ENCODE peak calls at places on chromosome 14, in ten cellular contexts. One of them, this sample, is unnamed.

GRCh38 chr14:95047754-95048153 is 109.6 kb downstream of the DICER1 start:
- DNase-seq in activated CD4-positive, alpha-beta T cell treated with anti-CD3 and anti-CD28 coated beads, Interleukin-2, amount 50 U/mL, for 4 hours: no peak
- DNase-seq in mammary epithelial cell: no peak
- DNase-seq in ELR: no peak
- DNase-seq in activated naive CD4-positive, alpha-beta T cell treated with anti-CD3 and anti-CD28 coated beads, Interleukin-2, amount 50 U/mL, for 16 hours: peak
- DNase-seq in T-helper 9 cell: no peak
- DNase-seq in T-helper 2 cell: no peak
- DNase-seq in left ventricle myocardium superior: no peak
- DNase-seq in Jurkat, Clone E6-1: no peak
- DNase-seq in DMS53: no peak
- DNase-seq in this sample: no peak

GRCh38 chr14:23147676-23148075 is 28.6 kb upstream of the CEBPE start:
- DNase-seq in activated CD4-positive, alpha-beta T cell treated with anti-CD3 and anti-CD28 coated beads, Interleukin-2, amount 50 U/mL, for 4 hours: no peak
- DNase-seq in mammary epithelial cell: peak
- DNase-seq in ELR: no peak
- DNase-seq in activated naive CD4-positive, alpha-beta T cell treated with anti-CD3 and anti-CD28 coated beads, Interleukin-2, amount 50 U/mL, for 16 hours: no peak
- DNase-seq in T-helper 9 cell: no peak
- DNase-seq in T-helper 2 cell: no peak
- DNase-seq in left ventricle myocardium superior: peak
- DNase-seq in Jurkat, Clone E6-1: no peak
- DNase-seq in DMS53: peak
- DNase-seq in this sample: no peak

GRCh38 chr14:71290960-71291466 is 383.8 kb downstream of the PCNX1 start:
- DNase-seq in activated CD4-positive, alpha-beta T cell treated with anti-CD3 and anti-CD28 coated beads, Interleukin-2, amount 50 U/mL, for 4 hours: peak
- DNase-seq in mammary epithelial cell: peak
- DNase-seq in ELR: peak
- DNase-seq in activated naive CD4-positive, alpha-beta T cell treated with anti-CD3 and anti-CD28 coated beads, Interleukin-2, amount 50 U/mL, for 16 hours: peak
- DNase-seq in T-helper 9 cell: no peak
- DNase-seq in T-helper 2 cell: no peak
- DNase-seq in left ventricle myocardium superior: no peak
- DNase-seq in Jurkat, Clone E6-1: no peak
- DNase-seq in DMS53: peak
- DNase-seq in this sample: no peak

GRCh38 chr14:52020866-52021717 is 31.7 kb downstream of the RTRAF start:
- DNase-seq in activated CD4-positive, alpha-beta T cell treated with anti-CD3 and anti-CD28 coated beads, Interleukin-2, amount 50 U/mL, for 4 hours: no peak
- DNase-seq in mammary epithelial cell: no peak
- DNase-seq in ELR: no peak
- DNase-seq in activated naive CD4-positive, alpha-beta T cell treated with anti-CD3 and anti-CD28 coated beads, Interleukin-2, amount 50 U/mL, for 16 hours: no peak
- DNase-seq in T-helper 9 cell: no peak
- DNase-seq in T-helper 2 cell: no peak
- DNase-seq in left ventricle myocardium superior: no peak
- DNase-seq in Jurkat, Clone E6-1: peak
- DNase-seq in DMS53: no peak
- DNase-seq in this sample: no peak

GRCh38 chr14:92670177-92670576 is 78.2 kb downstream of the LGMN start:
- DNase-seq in activated CD4-positive, alpha-beta T cell treated with anti-CD3 and anti-CD28 coated beads, Interleukin-2, amount 50 U/mL, for 4 hours: no peak
- DNase-seq in mammary epithelial cell: no peak
- DNase-seq in ELR: peak
- DNase-seq in activated naive CD4-positive, alpha-beta T cell treated with anti-CD3 and anti-CD28 coated beads, Interleukin-2, amount 50 U/mL, for 16 hours: no peak
- DNase-seq in T-helper 9 cell: no peak
- DNase-seq in T-helper 2 cell: no peak
- DNase-seq in left ventricle myocardium superior: peak
- DNase-seq in Jurkat, Clone E6-1: peak
- DNase-seq in DMS53: peak
- DNase-seq in this sample: no peak

GRCh38 chr14:63421919-63422318 is 103.2 kb upstream of the GPHB5 start:
- DNase-seq in activated CD4-positive, alpha-beta T cell treated with anti-CD3 and anti-CD28 coated beads, Interleukin-2, amount 50 U/mL, for 4 hours: no peak
- DNase-seq in mammary epithelial cell: no peak
- DNase-seq in ELR: no peak
- DNase-seq in activated naive CD4-positive, alpha-beta T cell treated with anti-CD3 and anti-CD28 coated beads, Interleukin-2, amount 50 U/mL, for 16 hours: no peak
- DNase-seq in T-helper 9 cell: no peak
- DNase-seq in T-helper 2 cell: no peak
- DNase-seq in left ventricle myocardium superior: no peak
- DNase-seq in Jurkat, Clone E6-1: no peak
- DNase-seq in DMS53: no peak
- DNase-seq in this sample: no peak

GRCh38 chr14:50109342-50109741 is 7.0 kb downstream of the VCPKMT start:
- DNase-seq in activated CD4-positive, alpha-beta T cell treated with anti-CD3 and anti-CD28 coated beads, Interleukin-2, amount 50 U/mL, for 4 hours: no peak
- DNase-seq in mammary epithelial cell: no peak
- DNase-seq in ELR: peak
- DNase-seq in activated naive CD4-positive, alpha-beta T cell treated with anti-CD3 and anti-CD28 coated beads, Interleukin-2, amount 50 U/mL, for 16 hours: no peak
- DNase-seq in T-helper 9 cell: no peak
- DNase-seq in T-helper 2 cell: no peak
- DNase-seq in left ventricle myocardium superior: no peak
- DNase-seq in Jurkat, Clone E6-1: no peak
- DNase-seq in DMS53: peak
- DNase-seq in this sample: no peak

GRCh38 chr14:51014086-51014485 is 69.8 kb upstream of the PYGL start:
- DNase-seq in activated CD4-positive, alpha-beta T cell treated with anti-CD3 and anti-CD28 coated beads, Interleukin-2, amount 50 U/mL, for 4 hours: no peak
- DNase-seq in mammary epithelial cell: no peak
- DNase-seq in ELR: peak
- DNase-seq in activated naive CD4-positive, alpha-beta T cell treated with anti-CD3 and anti-CD28 coated beads, Interleukin-2, amount 50 U/mL, for 16 hours: no peak
- DNase-seq in T-helper 9 cell: no peak
- DNase-seq in T-helper 2 cell: no peak
- DNase-seq in left ventricle myocardium superior: no peak
- DNase-seq in Jurkat, Clone E6-1: no peak
- DNase-seq in DMS53: no peak
- DNase-seq in this sample: no peak

GRCh38 chr14:59265808-59266207 is 77.3 kb downstream of the DAAM1 start:
- DNase-seq in activated CD4-positive, alpha-beta T cell treated with anti-CD3 and anti-CD28 coated beads, Interleukin-2, amount 50 U/mL, for 4 hours: no peak
- DNase-seq in mammary epithelial cell: peak
- DNase-seq in ELR: peak
- DNase-seq in activated naive CD4-positive, alpha-beta T cell treated with anti-CD3 and anti-CD28 coated beads, Interleukin-2, amount 50 U/mL, for 16 hours: no peak
- DNase-seq in T-helper 9 cell: no peak
- DNase-seq in T-helper 2 cell: no peak
- DNase-seq in left ventricle myocardium superior: no peak
- DNase-seq in Jurkat, Clone E6-1: no peak
- DNase-seq in DMS53: peak
- DNase-seq in this sample: no peak

GRCh38 chr14:22811752-22812151 is 3.5 kb downstream of the SLC7A7 start:
- DNase-seq in activated CD4-positive, alpha-beta T cell treated with anti-CD3 and anti-CD28 coated beads, Interleukin-2, amount 50 U/mL, for 4 hours: no peak
- DNase-seq in mammary epithelial cell: no peak
- DNase-seq in ELR: no peak
- DNase-seq in activated naive CD4-positive, alpha-beta T cell treated with anti-CD3 and anti-CD28 coated beads, Interleukin-2, amount 50 U/mL, for 16 hours: no peak
- DNase-seq in T-helper 9 cell: no peak
- DNase-seq in T-helper 2 cell: no peak
- DNase-seq in left ventricle myocardium superior: no peak
- DNase-seq in Jurkat, Clone E6-1: no peak
- DNase-seq in DMS53: no peak
- DNase-seq in this sample: no peak

GRCh38 chr14:38959021-38959420 is 144.0 kb downstream of the SEC23A start:
- DNase-seq in activated CD4-positive, alpha-beta T cell treated with anti-CD3 and anti-CD28 coated beads, Interleukin-2, amount 50 U/mL, for 4 hours: no peak
- DNase-seq in mammary epithelial cell: no peak
- DNase-seq in ELR: no peak
- DNase-seq in activated naive CD4-positive, alpha-beta T cell treated with anti-CD3 and anti-CD28 coated beads, Interleukin-2, amount 50 U/mL, for 16 hours: no peak
- DNase-seq in T-helper 9 cell: no peak
- DNase-seq in T-helper 2 cell: no peak
- DNase-seq in left ventricle myocardium superior: no peak
- DNase-seq in Jurkat, Clone E6-1: no peak
- DNase-seq in DMS53: no peak
- DNase-seq in this sample: no peak

This sample was measured in vagina.